ENCODE peak calls at places on chromosomes 16 and 17, in nine cellular contexts. H is body of pancreas; B is HEK293T; A is naive thymus-derived CD8-positive, alpha-beta T cell; V is foreskin fibroblast; W is Ammon's horn; X is stimulated activated CD4-positive, alpha-beta T cell treated with anti-CD3 and anti-CD28 coated beads, Interleukin-1b, Interleukin-23, amount 100 ng/mL, for 24 hours; E is activated effector memory CD4-positive, alpha-beta T cell treated with Interleukin-2 at 50 U/mL for 16 hours; L is lower lobe of right lung. J is an unnamed sample.

GRCh38 chr16:86992587-86992986 is 324.6 kb downstream of the C16orf95 start:
- DNase-seq in H (no peak), B (no peak), A (no peak), V (no peak), W (no peak), X (no peak), E (no peak), L (no peak), J (peak)

GRCh38 chr17:43220511-43221125 is 7.8 kb downstream of the CCDC200 start:
- DNase-seq in H (no peak), B (no peak), A (no peak), V (no peak), W (no peak), X (no peak), E (no peak), L (no peak), J (no peak)

GRCh38 chr16:87608400-87608985 is 6.2 kb downstream of the JPH3 start:
- DNase-seq in H (peak), B (peak), A (peak), V (peak), W (no peak), X (peak), E (peak), L (no peak), J (no peak)

GRCh38 chr17:48241131-48241591 is 133.6 kb downstream of the SNX11 start:
- DNase-seq in H (peak), B (no peak), A (no peak), V (peak), W (no peak), X (no peak), E (no peak), L (no peak), J (no peak)

GRCh38 chr16:68744744-68745280 is 7.7 kb downstream of the CDH1 start:
- DNase-seq in H (peak), B (no peak), A (no peak), V (no peak), W (no peak), X (no peak), E (no peak), L (peak), J (no peak)

GRCh38 chr17:42289863-42290165 is 1.5 kb downstream of the STAT5A start:
- DNase-seq in H (peak), B (no peak), A (peak), V (no peak), W (no peak), X (no peak), E (no peak), L (no peak), J (no peak)

GRCh38 chr17:27396941-27397340 is 59.3 kb upstream of the KSR1 start:
- DNase-seq in H (no peak), B (no peak), A (no peak), V (peak), W (no peak), X (no peak), E (no peak), L (no peak), J (no peak)

GRCh38 chr17:30323895-30324319 is 9.9 kb downstream of the TMIGD1 start:
- DNase-seq in H (peak), B (no peak), A (peak), V (peak), W (no peak), X (no peak), E (peak), L (no peak), J (no peak)

GRCh38 chr17:19417611-19418010 is 6.6 kb downstream of the RNF112 start:
- DNase-seq in H (no peak), B (no peak), A (no peak), V (no peak), W (no peak), X (no peak), E (no peak), L (no peak), J (no peak)

GRCh38 chr16:16143038-16143763 is 80.1 kb downstream of the ABCC6 start:
- DNase-seq in H (no peak), B (peak), A (no peak), V (peak), W (no peak), X (no peak), E (no peak), L (no peak), J (no peak)

GRCh38 chr16:24036614-24037013 is 200.8 kb downstream of the PRKCB start:
- DNase-seq in H (peak), B (peak), A (peak), V (peak), W (peak), X (peak), E (no peak), L (no peak), J (peak)

GRCh38 chr17:50272246-50272645 is 2.0 kb upstream of the TMEM92 start:
- DNase-seq in H (no peak), B (no peak), A (no peak), V (no peak), W (no peak), X (no peak), E (no peak), L (no peak), J (no peak)

GRCh38 chr16:8959921-8960787 is 3.6 kb downstream of the USP7 start:
- DNase-seq in H (no peak), B (no peak), A (no peak), V (peak), W (no peak), X (no peak), E (no peak), L (no peak), J (no peak)

GRCh38 chr17:76104896-76105231 is 1.3 kb upstream of the EXOC7 start:
- DNase-seq in H (no peak), B (no peak), A (no peak), V (no peak), W (no peak), X (no peak), E (no peak), L (no peak), J (no peak)

GRCh38 chr16:81101702-81102101 is 5.5 kb upstream of the GCSH start:
- DNase-seq in H (no peak), B (no peak), A (no peak), V (no peak), W (no peak), X (no peak), E (no peak), L (no peak), J (no peak)

GRCh38 chr17:17874478-17874877 is 37.7 kb upstream of the SREBF1 start:
- DNase-seq in H (no peak), B (no peak), A (no peak), V (peak), W (no peak), X (no peak), E (no peak), L (no peak), J (no peak)

GRCh38 chr17:61625564-61625963 is 34.5 kb upstream of the NACA2 start:
- DNase-seq in H (no peak), B (no peak), A (no peak), V (no peak), W (no peak), X (no peak), E (no peak), L (no peak), J (no peak)

GRCh38 chr17:27530791-27531391 is 74.6 kb downstream of the KSR1 start:
- DNase-seq in H (peak), B (no peak), A (no peak), V (no peak), W (no peak), X (no peak), E (no peak), L (peak), J (no peak)

GRCh38 chr17:78969865-78970264 is 9.9 kb downstream of the LGALS3BP start:
- DNase-seq in H (no peak), B (no peak), A (no peak), V (no peak), W (no peak), X (no peak), E (no peak), L (no peak), J (no peak)

GRCh38 chr17:61400786-61401279 is 1.2 kb downstream of the TBX2 start:
- DNase-seq in H (no peak), B (peak), A (no peak), V (peak), W (no peak), X (no peak), E (no peak), L (no peak), J (no peak)

GRCh38 chr17:11503292-11503691 is 95.0 kb upstream of the DNAH9 start:
- DNase-seq in H (no peak), B (no peak), A (no peak), V (no peak), W (no peak), X (no peak), E (no peak), L (no peak), J (no peak)

GRCh38 chr17:9179602-9180001 is 158.3 kb downstream of the NTN1 start:
- DNase-seq in H (no peak), B (no peak), A (no peak), V (no peak), W (no peak), X (no peak), E (no peak), L (no peak), J (no peak)

GRCh38 chr16:65010136-65010535 is 111.7 kb downstream of the CDH11 start:
- DNase-seq in H (no peak), B (no peak), A (no peak), V (no peak), W (peak), X (no peak), E (no peak), L (no peak), J (no peak)

GRCh38 chr16:35431829-35432663 is 1972.6 kb downstream of the TP53TG3F start:
- DNase-seq in H (no peak), B (peak), A (no peak), V (no peak), W (peak), X (no peak), E (no peak), L (no peak), J (no peak)

GRCh38 chr17:68527314-68527713 is 15.1 kb downstream of the PRKAR1A start:
- DNase-seq in H (no peak), B (no peak), A (no peak), V (no peak), W (no peak), X (no peak), E (no peak), L (no peak), J (no peak)

GRCh38 chr17:2370211-2370589 is 30.7 kb downstream of the MNT start:
- DNase-seq in H (no peak), B (no peak), A (no peak), V (no peak), W (no peak), X (no peak), E (no peak), L (no peak), J (no peak)

GRCh38 chr16:38941-39892 is 14.2 kb downstream of the POLR3K start:
- DNase-seq in H (peak), B (no peak), A (peak), V (no peak), W (no peak), X (no peak), E (peak), L (peak), J (no peak)

GRCh38 chr17:75271955-75272847 is 1.2 kb upstream of the MIF4GD start:
- DNase-seq in H (peak), B (no peak), A (no peak), V (peak), W (peak), X (no peak), E (no peak), L (no peak), J (no peak)

GRCh38 chr17:21302711-21303425 is 18.4 kb downstream of the MAP2K3 start:
- DNase-seq in H (peak), B (no peak), A (no peak), V (no peak), W (no peak), X (no peak), E (no peak), L (peak), J (no peak)

GRCh38 chr16:1818873-1819525 is 7.6 kb downstream of the HAGH start:
- DNase-seq in H (no peak), B (no peak), A (no peak), V (no peak), W (no peak), X (no peak), E (no peak), L (no peak), J (no peak)

GRCh38 chr17:1577186-1577585 is 14.6 kb upstream of the PITPNA start:
- DNase-seq in H (peak), B (no peak), A (no peak), V (peak), W (peak), X (no peak), E (no peak), L (peak), J (no peak)

GRCh38 chr17:66976781-66977201 is 12.3 kb downstream of the CACNG4 start:
- DNase-seq in H (no peak), B (no peak), A (no peak), V (peak), W (no peak), X (no peak), E (no peak), L (no peak), J (no peak)

GRCh38 chr17:77476920-77477805 is 336.4 kb downstream of the SEC14L1 start:
- DNase-seq in H (peak), B (no peak), A (no peak), V (peak), W (peak), X (no peak), E (no peak), L (no peak), J (peak)

GRCh38 chr17:79607941-79608728 is 2.7 kb downstream of the RBFOX3 start:
- DNase-seq in H (no peak), B (peak), A (no peak), V (peak), W (no peak), X (no peak), E (no peak), L (no peak), J (peak)

GRCh38 chr16:88468289-88469129 is 15.4 kb downstream of the ZFPM1 start:
- DNase-seq in H (peak), B (peak), A (no peak), V (peak), W (peak), X (no peak), E (no peak), L (no peak), J (peak)

GRCh38 chr16:1863681-1864460 is 8.1 kb downstream of the MEIOB start:
- DNase-seq in H (peak), B (no peak), A (no peak), V (peak), W (peak), X (no peak), E (no peak), L (no peak), J (no peak)

GRCh38 chr16:49918257-49918656 is 62.3 kb upstream of the ZNF423 start:
- DNase-seq in H (no peak), B (no peak), A (no peak), V (no peak), W (no peak), X (no peak), E (no peak), L (no peak), J (no peak)

GRCh38 chr17:79647456-79647915 is 36.6 kb upstream of the RBFOX3 start:
- DNase-seq in H (no peak), B (peak), A (no peak), V (no peak), W (no peak), X (no peak), E (no peak), L (no peak), J (no peak)

J was measured in glutamatergic neuron.